ENCODE peak calls at places on chromosome 20, in seven cellular contexts. T, O, R, V, J, W and E are unnamed samples.

GRCh38 chr20:3447321-3447720 is 23.5 kb upstream of the ATRN start:
- DNase-seq in T (no peak), O (no peak), R (no peak), V (no peak), J (no peak), W (no peak), E (no peak)

GRCh38 chr20:1005452-1006027 is 3.4 kb upstream of the RSPO4 start:
- DNase-seq in T (no peak), O (no peak), R (peak), V (peak), J (peak), W (no peak), E (no peak)

GRCh38 chr20:48052492-48052870 is 267.2 kb upstream of the SULF2 start:
- DNase-seq in T (no peak), O (no peak), R (no peak), V (no peak), J (no peak), W (no peak), E (no peak)

GRCh38 chr20:13295637-13296036 is 74.6 kb downstream of the ISM1 start:
- DNase-seq in T (no peak), O (no peak), R (no peak), V (no peak), J (no peak), W (no peak), E (no peak)

GRCh38 chr20:41599699-41600104 is 18.5 kb downstream of the CHD6 start:
- DNase-seq in T (no peak), O (no peak), R (no peak), V (no peak), J (no peak), W (no peak), E (no peak)

GRCh38 chr20:18009116-18009515 is 40.3 kb downstream of the MGME1 start:
- DNase-seq in T (no peak), O (no peak), R (no peak), V (no peak), J (no peak), W (no peak), E (no peak)

GRCh38 chr20:1265226-1265915 is 723 bp upstream of the SNPH start:
- DNase-seq in T (no peak), O (no peak), R (peak), V (no peak), J (no peak), W (no peak), E (no peak)

GRCh38 chr20:58021481-58021880 is 207.0 kb downstream of the ANKRD60 start:
- DNase-seq in T (no peak), O (no peak), R (no peak), V (no peak), J (no peak), W (no peak), E (no peak)

GRCh38 chr20:25233016-25233772 is 14.7 kb upstream of the PYGB start:
- DNase-seq in T (no peak), O (no peak), R (peak), V (no peak), J (peak), W (peak), E (peak)